ENCODE peak calls at places on chromosomes 4 and X, in nine cellular contexts. H is coronary artery, O is lower leg skin, I is cardiac muscle cell, Y is nephron progenitor cell, F is glutamatergic neuron, L is transverse colon, S is MCF 10A, K is K562. W is an unnamed sample.

GRCh38 chr4:173253561-173253960 is 80.6 kb downstream of the HMGB2 start:
- DNase-seq in I (no peak), S (no peak), O (no peak), F (no peak), L (no peak), H (no peak), Y (no peak), K (no peak), W (no peak)

GRCh38 chrX:150543230-150544155 is 24.9 kb upstream of the MTM1 start:
- DNase-seq in O (peak), H (no peak), K (no peak), F (no peak), I (no peak), Y (no peak), S (no peak), L (no peak), W (no peak)

GRCh38 chrX:10077425-10078188 is 79.2 kb upstream of the CLCN4 start:
- DNase-seq in K (no peak), L (no peak), H (no peak), F (no peak), I (no peak), Y (no peak), S (peak), O (peak), W (no peak)

GRCh38 chr4:121199742-121200561 is 35.8 kb upstream of the TNIP3 start:
- DNase-seq in I (no peak), K (no peak), H (no peak), F (no peak), O (no peak), S (peak), L (no peak), Y (no peak), W (peak)

GRCh38 chr4:149891381-149891780 is 75.7 kb upstream of the IQCM start:
- DNase-seq in I (no peak), F (no peak), S (no peak), Y (no peak), L (no peak), O (no peak), H (no peak), K (no peak), W (no peak)

GRCh38 chrX:94051926-94052325 is 377.9 kb downstream of the FAM133A start:
- DNase-seq in S (no peak), O (no peak), F (no peak), I (no peak), Y (no peak), K (no peak), H (no peak), L (no peak), W (no peak)

GRCh38 chrX:19758536-19758935 is 128.9 kb downstream of the SH3KBP1 start:
- DNase-seq in S (no peak), Y (no peak), K (peak), L (no peak), O (no peak), I (no peak), F (no peak), H (no peak), W (no peak)

GRCh38 chr4:134499074-134499473 is 297.5 kb upstream of the PABPC4L start:
- DNase-seq in S (no peak), K (no peak), I (no peak), L (no peak), F (no peak), H (no peak), Y (no peak), O (no peak), W (no peak)

GRCh38 chr4:177879851-177880250 is 437.6 kb upstream of the AGA start:
- DNase-seq in O (no peak), F (no peak), Y (no peak), K (peak), S (no peak), I (no peak), L (no peak), H (no peak), W (no peak)

GRCh38 chrX:136130931-136131843 is 16.1 kb upstream of the FHL1 start:
- DNase-seq in F (no peak), S (peak), Y (no peak), K (peak), L (no peak), O (no peak), I (peak), H (no peak), W (no peak)

GRCh38 chr4:76663794-76664193 is 228.8 kb downstream of the SHROOM3 start:
- DNase-seq in H (no peak), S (no peak), K (no peak), O (no peak), L (no peak), F (no peak), I (no peak), Y (no peak), W (no peak)

GRCh38 chrX:41314204-41314603 is 19.8 kb upstream of the DDX3X start:
- DNase-seq in I (no peak), Y (no peak), L (no peak), H (no peak), S (no peak), O (no peak), F (no peak), K (no peak), W (no peak)

GRCh38 chr4:25076625-25077413 is 46.1 kb upstream of the LGI2 start:
- DNase-seq in H (no peak), Y (no peak), L (no peak), O (no peak), S (no peak), F (no peak), K (no peak), I (peak), W (no peak)

GRCh38 chrX:107683124-107683895 is 55.0 kb downstream of the PRPS1 start:
- DNase-seq in Y (no peak), K (no peak), I (peak), F (no peak), H (no peak), S (peak), O (peak), L (peak), W (no peak)

GRCh38 chr4:54571762-54572542 is 85.8 kb upstream of the KIT start:
- DNase-seq in S (no peak), O (no peak), Y (no peak), K (peak), I (no peak), H (no peak), L (no peak), F (no peak), W (no peak)

GRCh38 chrX:121000589-121000988 is 15.0 kb upstream of the CT47A1 start:
- DNase-seq in I (peak), S (peak), L (no peak), O (no peak), Y (no peak), H (no peak), F (no peak), K (peak), W (no peak)
- TF ChIP-seq CTCF in I (peak), S (peak), L (no peak), O (no peak), Y (peak), H (no peak), F (peak), K (no peak), W (no peak)

DNA sequence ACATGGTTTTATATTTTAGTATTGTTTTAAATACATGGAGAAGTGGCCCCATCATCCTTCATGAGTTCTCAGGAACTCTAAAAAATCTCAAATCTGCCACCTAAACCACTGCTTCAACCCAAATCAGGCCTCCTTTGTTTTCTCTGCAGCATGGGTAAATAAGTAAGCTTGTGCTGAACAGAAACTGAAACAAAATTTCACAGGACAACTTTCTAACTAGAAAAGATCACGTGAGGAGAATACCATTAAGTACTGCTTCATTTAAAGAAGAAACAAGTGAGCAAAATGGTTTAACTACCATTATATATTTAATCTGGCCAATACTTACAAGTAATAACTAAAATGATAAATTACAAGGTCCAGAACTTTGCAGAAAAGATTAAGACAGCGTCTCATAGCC is 2.5 kb downstream of the ARAP2 start:
- DNase-seq in Y (no peak), K (no peak), O (no peak), L (no peak), H (no peak), F (no peak), S (peak), I (no peak), W (no peak)
- TF ChIP-seq CTCF in Y (no peak), K (no peak), O (no peak), L (no peak), H (no peak), F (no peak), S (no peak), I (no peak), W (no peak)

GRCh38 chr4:187366530-187367279 is 628.9 kb upstream of the ZFP42 start:
- DNase-seq in O (no peak), L (no peak), Y (peak), S (no peak), I (no peak), F (no peak), K (no peak), H (no peak), W (no peak)

GRCh38 chr4:187357045-187357643 is 633.5 kb upstream of the FAT1 start:
- DNase-seq in L (no peak), Y (no peak), K (no peak), I (no peak), S (no peak), O (no peak), H (no peak), F (no peak), W (no peak)

GRCh38 chr4:187363453-187363852 is 632.1 kb upstream of the ZFP42 start:
- DNase-seq in Y (no peak), K (no peak), I (no peak), S (no peak), H (no peak), O (no peak), L (no peak), F (no peak), W (no peak)

GRCh38 chr4:187357861-187358260 is 634.2 kb upstream of the FAT1 start:
- DNase-seq in F (no peak), Y (no peak), L (no peak), O (no peak), S (no peak), I (no peak), K (no peak), H (no peak), W (no peak)

DNA sequence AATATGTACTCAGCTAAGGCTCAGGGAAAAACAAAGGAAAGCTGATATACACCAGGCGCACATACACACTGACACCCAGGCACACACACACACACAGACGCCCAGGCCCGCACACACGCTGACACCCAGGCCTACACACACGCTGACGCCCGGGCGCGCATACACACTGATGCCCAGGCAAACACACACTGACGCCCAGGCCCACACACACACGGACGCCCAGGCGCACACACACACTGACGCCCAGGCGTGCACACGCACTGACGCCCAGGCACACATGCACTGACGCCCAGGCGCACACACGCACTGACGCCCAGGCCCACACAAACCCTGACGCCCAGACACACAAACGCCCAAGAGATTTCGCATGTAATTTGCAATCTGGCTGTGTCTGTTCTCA is 632.6 kb upstream of the ZFP42 start:
- DNase-seq in L (no peak), F (no peak), Y (no peak), K (no peak), H (no peak), I (no peak), O (no peak), S (no peak), W (no peak)
- TF ChIP-seq CTCF in L (no peak), F (no peak), Y (no peak), K (no peak), H (no peak), I (no peak), O (no peak), S (no peak), W (no peak)

GRCh38 chrX:24301060-24301459 is 12.8 kb downstream of the SUPT20HL2 start:
- DNase-seq in S (no peak), I (peak), K (no peak), F (no peak), H (no peak), O (no peak), L (no peak), Y (no peak), W (no peak)

GRCh38 chrX:24301806-24302205 is 12.1 kb downstream of the SUPT20HL2 start:
- DNase-seq in L (no peak), K (no peak), Y (no peak), H (no peak), F (no peak), I (peak), O (no peak), S (no peak), W (no peak)

GRCh38 chrX:24305905-24306304 is 8.0 kb downstream of the SUPT20HL2 start:
- DNase-seq in K (no peak), H (no peak), I (peak), Y (no peak), O (no peak), S (no peak), L (no peak), F (no peak), W (no peak)

DNA sequence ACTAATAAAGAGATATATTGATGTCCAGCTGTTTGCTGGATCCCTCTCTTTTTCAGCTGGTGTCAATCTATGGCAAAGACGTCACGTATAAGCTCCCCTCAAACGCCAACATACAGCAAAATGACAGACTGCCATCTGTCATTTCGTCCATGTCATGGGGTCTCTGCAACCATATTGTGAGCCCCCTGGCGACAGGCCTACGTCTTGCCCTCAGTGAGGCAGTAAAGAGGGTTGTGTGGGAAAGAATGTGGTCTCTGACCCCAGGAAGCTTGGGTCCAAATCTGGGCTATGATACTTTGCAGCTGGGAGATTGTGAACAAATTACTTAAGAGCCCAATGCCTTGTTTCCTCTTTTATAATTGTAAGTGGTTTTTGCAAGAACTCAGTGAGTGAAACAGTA is 7.4 kb downstream of the SUPT20HL2 start:
- DNase-seq in K (peak), O (no peak), L (no peak), F (no peak), Y (no peak), H (no peak), S (no peak), I (peak), W (no peak)
- TF ChIP-seq CTCF in K (no peak), O (no peak), L (no peak), F (no peak), Y (no peak), H (no peak), S (no peak), I (no peak), W (no peak)

GRCh38 chr4:73577371-73577770 is 42.9 kb downstream of the RASSF6 start:
- DNase-seq in O (no peak), Y (no peak), H (no peak), K (no peak), I (no peak), L (no peak), S (no peak), F (no peak), W (no peak)

GRCh38 chr4:73576366-73576765 is 43.9 kb downstream of the RASSF6 start:
- DNase-seq in O (no peak), Y (no peak), H (no peak), F (no peak), I (peak), K (no peak), L (no peak), S (peak), W (no peak)

GRCh38 chr4:73575667-73576066 is 44.6 kb downstream of the RASSF6 start:
- DNase-seq in O (no peak), Y (no peak), F (no peak), L (no peak), H (no peak), S (no peak), I (no peak), K (no peak), W (no peak)

GRCh38 chr4:73573794-73574528 is 46.3 kb downstream of the RASSF6 start:
- DNase-seq in K (peak), H (no peak), O (peak), L (peak), S (peak), F (peak), Y (peak), I (peak), W (no peak)
- TF ChIP-seq CTCF in K (peak), H (peak), O (no peak), L (peak), S (peak), F (peak), Y (peak), I (peak), W (peak)

GRCh38 chr4:108129226-108129625 is 39.5 kb downstream of the LEF1 start:
- DNase-seq in L (no peak), I (no peak), H (no peak), S (no peak), F (no peak), K (no peak), O (no peak), Y (no peak), W (no peak)

GRCh38 chr4:108130955-108131354 is 37.8 kb downstream of the LEF1 start:
- DNase-seq in K (peak), O (no peak), S (no peak), Y (no peak), H (no peak), F (no peak), L (no peak), I (no peak), W (no peak)

DNA sequence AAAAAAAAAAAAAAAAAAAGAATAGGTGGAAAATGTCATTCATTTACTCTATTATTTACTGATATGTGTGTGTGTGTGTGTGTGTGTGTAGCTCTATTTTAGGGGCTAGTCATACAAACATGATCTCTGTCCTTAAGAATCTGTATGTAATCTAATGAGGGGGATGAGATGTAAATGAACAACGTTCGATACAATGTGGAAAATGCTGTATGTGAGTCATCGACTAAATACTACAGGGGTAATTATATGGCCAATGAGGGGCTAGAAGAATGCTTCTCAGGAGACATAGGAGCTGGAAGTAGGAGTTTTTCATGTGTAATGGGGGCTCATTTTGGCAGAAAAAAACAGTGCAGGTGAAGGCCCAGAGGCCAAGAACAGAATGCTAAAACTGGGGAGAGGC is 41.9 kb downstream of the LEF1 start:
- DNase-seq in O (no peak), I (no peak), F (no peak), S (no peak), Y (no peak), H (no peak), L (no peak), K (no peak), W (no peak)
- TF ChIP-seq CTCF in O (no peak), I (no peak), F (no peak), S (no peak), Y (no peak), H (no peak), L (no peak), K (no peak), W (no peak)

GRCh38 chr4:86891785-86892638 is at the start of gene C4orf36:
- DNase-seq in L (peak), S (peak), O (peak), Y (peak), K (peak), F (peak), I (peak), H (peak), W (peak)
- TF ChIP-seq CTCF in L (no peak), S (no peak), O (no peak), Y (no peak), K (no peak), F (no peak), I (no peak), H (no peak), W (no peak)

DNA sequence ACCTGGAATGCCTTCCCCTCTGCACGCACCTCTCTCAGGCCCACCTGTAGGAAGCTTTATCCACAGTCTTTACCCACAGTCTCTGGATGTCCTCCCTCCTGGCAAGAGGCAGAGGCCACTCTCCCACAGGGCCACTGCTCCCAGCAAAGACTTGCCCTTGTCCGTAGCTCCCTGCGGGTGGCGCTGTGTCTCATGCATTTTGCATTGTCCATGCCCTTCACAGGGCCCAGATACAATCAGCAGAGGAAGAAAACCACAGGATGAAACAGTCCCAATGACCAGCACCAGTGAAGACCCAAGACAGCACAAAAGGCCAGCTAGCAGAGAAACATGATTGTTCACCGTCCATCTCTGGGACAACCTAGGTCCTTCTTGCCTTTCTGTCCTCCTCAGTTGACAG is 2.1 kb upstream of the NSG1 start:
- DNase-seq in H (no peak), O (no peak), K (peak), L (no peak), I (peak), Y (peak), S (peak), F (peak), W (no peak)
- TF ChIP-seq CTCF in H (no peak), O (no peak), K (peak), L (no peak), I (peak), Y (peak), S (peak), F (peak), W (peak)

DNA sequence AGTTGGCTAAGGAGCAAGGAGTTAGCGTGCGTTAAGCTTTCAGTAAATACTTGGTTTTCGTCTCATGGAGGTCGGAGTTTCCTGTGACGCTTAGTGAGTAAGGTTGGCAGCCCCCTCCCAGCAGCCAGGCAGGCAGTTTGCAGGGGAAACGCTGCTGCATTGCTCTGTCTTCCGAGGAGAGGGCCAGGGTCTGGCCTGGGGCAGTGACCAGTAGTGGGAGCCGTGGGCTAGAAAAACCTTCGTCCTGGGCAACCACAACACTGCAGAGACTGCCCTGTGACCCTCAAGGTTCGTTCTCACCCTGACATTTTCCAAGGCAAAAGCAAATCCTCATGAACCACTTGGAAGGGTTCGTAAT is 432 bp downstream of the TMEM175 start:
- DNase-seq in K (peak), O (no peak), S (no peak), L (no peak), H (no peak), F (peak), Y (peak), I (no peak), W (no peak)
- TF ChIP-seq CTCF in K (peak), O (no peak), S (no peak), L (no peak), H (no peak), F (no peak), Y (no peak), I (peak), W (no peak)

DNA sequence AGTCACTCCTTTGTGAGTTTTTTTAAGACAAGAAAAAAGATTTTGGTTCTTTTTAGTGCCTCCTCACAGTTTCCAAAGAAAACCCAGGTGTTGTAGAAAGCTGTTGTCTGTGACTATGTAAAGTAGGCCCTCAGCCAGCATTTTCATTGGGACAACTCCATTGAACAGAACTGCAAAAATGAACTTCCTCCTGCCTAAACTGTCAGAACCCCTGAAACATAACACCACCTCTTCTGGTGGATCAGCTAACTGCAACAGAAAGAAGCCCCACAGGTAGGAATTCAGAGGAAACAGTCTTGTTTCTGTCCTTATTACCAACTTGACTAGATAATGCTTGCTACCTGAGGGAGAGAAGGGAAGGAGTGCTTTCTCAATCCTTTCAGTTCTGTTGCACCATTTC is 3.4 kb upstream of the ATP11C start:
- DNase-seq in F (no peak), L (no peak), Y (no peak), I (no peak), O (no peak), S (no peak), H (no peak), K (peak), W (no peak)
- TF ChIP-seq CTCF in F (no peak), L (no peak), Y (no peak), I (no peak), O (no peak), S (no peak), H (no peak), K (peak), W (no peak)

W was measured in CD4-positive, alpha-beta T cell.